ENCODE peak calls at places on chromosomes 12 and 14, in six cellular contexts. T, I, J, W, C and P are unnamed samples.

GRCh38 chr12:5718073-5718472 is 227.0 kb downstream of the ANO2 start:
- DNase-seq in T (no peak), C (no peak), I (no peak), J (no peak), W (no peak), P (no peak)

GRCh38 chr14:84519836-84520235 is 1010.1 kb upstream of the FLRT2 start:
- DNase-seq in T (no peak), W (no peak), J (no peak), C (no peak), I (no peak), P (no peak)

GRCh38 chr14:39218171-39218769 is 15.4 kb upstream of the MIA2 start:
- DNase-seq in T (no peak), J (no peak), I (no peak), C (no peak), W (no peak), P (no peak)

GRCh38 chr14:100494645-100495044 is 92.6 kb downstream of the BEGAIN start:
- DNase-seq in I (no peak), W (no peak), J (no peak), T (no peak), C (no peak), P (no peak)

GRCh38 chr12:94942663-94943062 is 60.8 kb downstream of the NDUFA12 start:
- DNase-seq in T (no peak), J (no peak), I (peak), W (no peak), C (no peak), P (no peak)

GRCh38 chr12:50105913-50106450 is 2.2 kb downstream of the GPD1 start:
- DNase-seq in J (no peak), T (no peak), C (no peak), I (no peak), W (no peak), P (no peak)

GRCh38 chr12:97650242-97650641 is 187.6 kb downstream of the RMST start:
- DNase-seq in W (no peak), J (no peak), I (no peak), C (no peak), T (no peak), P (peak)

GRCh38 chr12:54004063-54004840 is 4.3 kb downstream of the HOXC9 start:
- DNase-seq in J (no peak), I (no peak), C (no peak), W (no peak), T (no peak), P (no peak)

GRCh38 chr12:89353188-89353822 is 1.0 kb upstream of the DUSP6 start:
- DNase-seq in J (no peak), I (peak), W (peak), T (no peak), C (peak), P (no peak)

GRCh38 chr12:116381240-116381743 is 103.8 kb upstream of the MED13L start:
- DNase-seq in W (no peak), I (no peak), T (no peak), J (no peak), C (no peak), P (no peak)

GRCh38 chr14:79543966-79544365 is 667.3 kb downstream of the DIO2 start:
- DNase-seq in W (no peak), I (no peak), J (no peak), C (no peak), T (no peak), P (no peak)

GRCh38 chr12:26185532-26186320 is 9.6 kb upstream of the SSPN start:
- DNase-seq in W (no peak), J (no peak), T (no peak), I (no peak), C (no peak), P (no peak)

GRCh38 chr14:59754256-59754655 is 116.3 kb downstream of the RTN1 start:
- DNase-seq in J (no peak), I (no peak), W (no peak), T (no peak), C (no peak), P (peak)

GRCh38 chr12:87441511-87441910 is 587.7 kb downstream of the C12orf50 start:
- DNase-seq in I (no peak), C (no peak), T (no peak), J (no peak), W (no peak), P (no peak)

GRCh38 chr12:116910645-116911449 is at the start of gene FBXW8:
- DNase-seq in T (no peak), I (peak), J (peak), C (peak), W (peak), P (no peak)